ENCODE peak calls at places on chromosome 3, in nine cellular contexts. F is endothelial cell; C is ELF-1; I is GF-D8; P is iPS-NIHi11; J is GM23248; U is stimulated activated naive B cell treated with anti-CD40 and anti-IgM and Interleukin-4, amounts not matched to agents 10 μg/mL and 1 μg/mL and 100 μg/mL, for 72 hours; A is activated T-cell treated with anti-CD3 and anti-CD28 coated beads, Interleukin-2, amount 50 U/mL, for 1 hour; L is stimulated activated CD8-positive, alpha-beta memory T cell treated with anti-CD3 and anti-CD28 coated beads, Interleukin-2, amount 100 ng/mL, for 48 hours. Q is an unnamed sample.

GRCh38 chr3:160841455-160841854 is 85.4 kb downstream of the PPM1L start:
- DNase-seq in L (no peak), I (no peak), C (no peak), A (no peak), P (no peak), J (no peak), F (no peak), U (no peak), Q (no peak)

GRCh38 chr3:184145120-184145524 is 10.0 kb downstream of the EIF2B5 start:
- DNase-seq in F (peak; percentile 28), J (peak; percentile 39), U (no peak), A (peak; percentile 32), C (peak; percentile 60), L (no peak), P (peak; percentile 76), I (no peak), Q (no peak)

GRCh38 chr3:165696496-165696895 is 140.7 kb downstream of the BCHE start:
- DNase-seq in A (no peak), P (no peak), I (no peak), J (no peak), L (no peak), F (no peak), C (no peak), U (no peak), Q (no peak)

GRCh38 chr3:100436951-100437350 is 35.6 kb downstream of the LNP1 start:
- DNase-seq in J (peak; percentile 28), C (no peak), I (no peak), F (no peak), L (no peak), P (no peak), U (no peak), A (no peak), Q (no peak)

GRCh38 chr3:13348671-13349396 is 71.3 kb downstream of the NUP210 start:
- DNase-seq in L (no peak), U (no peak), P (peak; percentile 61), F (peak; percentile 32), C (peak; percentile 49), A (no peak), I (no peak), J (no peak), Q (no peak)

GRCh38 chr3:178003756-178004155 is 532.5 kb upstream of the KCNMB2 start:
- DNase-seq in U (no peak), P (no peak), L (no peak), I (no peak), J (no peak), C (no peak), F (no peak), A (no peak), Q (no peak)

GRCh38 chr3:103585809-103586208 is 1151.0 kb downstream of the ZPLD1 start:
- DNase-seq in P (no peak), A (no peak), U (no peak), F (no peak), C (no peak), L (no peak), J (no peak), I (no peak), Q (no peak)

GRCh38 chr3:159762981-159763465 is 225.6 kb upstream of the IL12A start:
- DNase-seq in F (peak; percentile 67), L (no peak), I (no peak), U (peak; percentile 38), A (no peak), J (peak; percentile 95), P (peak; percentile 58), C (peak; percentile 75), Q (peak; percentile 66)

GRCh38 chr3:128863560-128863959 is 15.9 kb upstream of the ACAD9 start:
- DNase-seq in J (no peak), F (no peak), C (no peak), U (no peak), P (peak; percentile 25), A (no peak), L (no peak), I (no peak), Q (no peak)

GRCh38 chr3:37484884-37485559 is 310.6 kb upstream of the LRRFIP2 start:
- DNase-seq in U (no peak), A (no peak), J (no peak), L (no peak), F (no peak), C (no peak), I (no peak), P (no peak), Q (no peak)

GRCh38 chr3:114418724-114419543 is 125.1 kb downstream of the TIGIT start:
- DNase-seq in F (no peak), A (no peak), U (no peak), I (peak; percentile 40), J (peak; percentile 88), C (no peak), P (peak; percentile 48), L (no peak), Q (peak; percentile 43)

GRCh38 chr3:136938334-136938733 is 19.4 kb upstream of the IL20RB start:
- DNase-seq in P (no peak), J (peak; percentile 71), A (no peak), I (no peak), C (no peak), F (no peak), U (no peak), L (no peak), Q (no peak)

GRCh38 chr3:37816271-37816670 is 45.4 kb upstream of the CTDSPL start:
- DNase-seq in I (no peak), L (no peak), P (no peak), A (no peak), F (no peak), J (peak; percentile 16), C (no peak), U (no peak), Q (no peak)

GRCh38 chr3:38521391-38521987 is 25.3 kb downstream of the EXOG start:
- DNase-seq in U (no peak), A (peak; percentile 59), F (peak; percentile 67), C (peak; percentile 78), L (peak; percentile 19), I (no peak), P (peak; percentile 79), J (peak; percentile 63), Q (peak; percentile 38)

GRCh38 chr3:42747581-42747980 is 25.5 kb downstream of the CCDC13 start:
- DNase-seq in I (no peak), F (no peak), J (no peak), U (no peak), P (no peak), C (no peak), L (no peak), A (peak; percentile 39), Q (no peak)

GRCh38 chr3:189772584-189772983 is 141.4 kb downstream of the TP63 start:
- DNase-seq in C (no peak), I (no peak), U (no peak), P (no peak), A (no peak), L (no peak), J (peak; percentile 64), F (no peak), Q (no peak)

GRCh38 chr3:12963869-12964712 is 109.1 kb downstream of the IQSEC1 start:
- DNase-seq in L (no peak), P (no peak), U (no peak), A (no peak), J (no peak), C (no peak), I (no peak), F (no peak), Q (no peak)

GRCh38 chr3:184110316-184110725 is 13.5 kb downstream of the HTR3E start:
- DNase-seq in L (no peak), P (no peak), U (no peak), A (no peak), C (peak; percentile 16), J (peak; percentile 39), F (no peak), I (no peak), Q (no peak)

GRCh38 chr3:127368186-127369032 is 80.6 kb upstream of the PRR20G start:
- DNase-seq in L (no peak), P (no peak), I (no peak), U (no peak), C (no peak), A (no peak), F (no peak), J (no peak), Q (no peak)

GRCh38 chr3:158260392-158260791 is 150.5 kb downstream of the RSRC1 start:
- DNase-seq in L (no peak), J (no peak), C (no peak), P (no peak), F (no peak), U (no peak), I (no peak), A (no peak), Q (no peak)

GRCh38 chr3:129868912-129869311 is 24.6 kb downstream of the TMCC1 start:
- DNase-seq in L (no peak), F (no peak), A (no peak), I (no peak), P (no peak), C (no peak), U (no peak), J (no peak), Q (no peak)

Q was measured in HTR-8/SVneo.